ENCODE peak calls at places on chromosomes 3 and 15, in four cellular contexts. O is cardiac muscle cell, L is tibial nerve, S is heart left ventricle. F is an unnamed sample.

GRCh38 chr3:149018247-149018646 is 26.9 kb downstream of the GYG1 start:
- DNase-seq in O (no peak), L (no peak), S (no peak), F (no peak)

GRCh38 chr3:120147072-120147871 is 53.0 kb upstream of the GSK3B start:
- DNase-seq in O (no peak), L (no peak), S (no peak), F (no peak)

GRCh38 chr3:157981819-157982218 is 124.4 kb downstream of the SHOX2 start:
- DNase-seq in O (no peak), L (no peak), S (no peak), F (no peak)

GRCh38 chr3:112656045-112656444 is 15.1 kb upstream of the CCDC80 start:
- DNase-seq in O (no peak), L (no peak), S (no peak), F (no peak)

GRCh38 chr3:149494022-149494758 is 19.7 kb downstream of the TM4SF4 start:
- DNase-seq in O (peak; percentile 85), L (peak; percentile 47), S (peak; percentile 55), F (no peak)

GRCh38 chr15:88646951-88647350 is 8.1 kb downstream of the ISG20 start:
- DNase-seq in O (no peak), L (no peak), S (no peak), F (no peak)

GRCh38 chr3:134644731-134645514 is 5.9 kb downstream of the KY start:
- DNase-seq in O (peak; percentile 68), L (no peak), S (peak; percentile 84), F (peak; percentile 40)

GRCh38 chr15:63107895-63108546 is 13.6 kb upstream of the LACTB start:
- DNase-seq in O (no peak), L (peak; percentile 27), S (no peak), F (no peak)

GRCh38 chr15:63322541-63322940 is 45.1 kb downstream of the APH1B start:
- DNase-seq in O (peak; percentile 33), L (no peak), S (peak; percentile 48), F (peak; percentile 45)

GRCh38 chr3:102682761-102683160 is 247.9 kb downstream of the ZPLD1 start:
- DNase-seq in O (no peak), L (no peak), S (no peak), F (no peak)

GRCh38 chr3:21694506-21694905 is 56.5 kb downstream of the ZNF385D start:
- DNase-seq in O (no peak), L (no peak), S (no peak), F (no peak)

GRCh38 chr3:100386437-100387064 is 14.3 kb downstream of the TOMM70 start:
- DNase-seq in O (no peak), L (no peak), S (no peak), F (no peak)

GRCh38 chr3:45010718-45011355 is 15.3 kb upstream of the CLEC3B start:
- DNase-seq in O (no peak), L (no peak), S (no peak), F (no peak)

GRCh38 chr3:87793322-87793877 is 265.4 kb downstream of the CGGBP1 start:
- DNase-seq in O (no peak), L (no peak), S (no peak), F (no peak)
- H3K4me3 ChIP-seq in O (peak overlapping the region; percentile 39), L (peak overlapping the region; percentile 38), S (peak overlapping the region; percentile 50), F (peak overlapping the region; percentile 64)

GRCh38 chr3:29693863-29694262 is 413.0 kb downstream of the RBMS3 start:
- DNase-seq in O (peak; percentile 38), L (no peak), S (no peak), F (no peak)
- TF ChIP-seq CTCF in O (no peak), L (no peak), S (no peak), F (no peak)

DNA sequence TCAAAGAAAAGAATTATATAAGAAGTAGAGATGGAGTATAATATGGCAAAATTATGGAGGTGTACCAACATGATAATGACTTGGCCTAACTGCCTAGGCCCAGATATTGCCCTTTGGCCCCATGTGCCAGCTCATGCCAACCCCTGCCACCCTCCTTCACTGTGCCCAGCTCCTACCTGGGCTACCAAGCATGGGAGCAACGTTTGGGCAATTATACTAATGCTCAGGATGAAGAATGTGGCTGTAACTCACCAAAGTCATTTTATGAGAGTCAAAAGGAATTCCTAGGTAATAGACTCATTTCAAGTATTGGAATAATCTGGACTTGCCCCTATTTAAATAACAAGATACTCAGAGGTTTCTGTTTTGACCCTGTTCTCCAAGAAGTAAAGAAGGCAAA is 240.2 kb upstream of the IL12A start:
- DNase-seq in O (no peak), L (no peak), S (no peak), F (no peak)
- H3K4me3 ChIP-seq in O (no peak overlapping the region), L (no peak overlapping the region), S (no peak overlapping the region), F (no peak overlapping the region)

DNA sequence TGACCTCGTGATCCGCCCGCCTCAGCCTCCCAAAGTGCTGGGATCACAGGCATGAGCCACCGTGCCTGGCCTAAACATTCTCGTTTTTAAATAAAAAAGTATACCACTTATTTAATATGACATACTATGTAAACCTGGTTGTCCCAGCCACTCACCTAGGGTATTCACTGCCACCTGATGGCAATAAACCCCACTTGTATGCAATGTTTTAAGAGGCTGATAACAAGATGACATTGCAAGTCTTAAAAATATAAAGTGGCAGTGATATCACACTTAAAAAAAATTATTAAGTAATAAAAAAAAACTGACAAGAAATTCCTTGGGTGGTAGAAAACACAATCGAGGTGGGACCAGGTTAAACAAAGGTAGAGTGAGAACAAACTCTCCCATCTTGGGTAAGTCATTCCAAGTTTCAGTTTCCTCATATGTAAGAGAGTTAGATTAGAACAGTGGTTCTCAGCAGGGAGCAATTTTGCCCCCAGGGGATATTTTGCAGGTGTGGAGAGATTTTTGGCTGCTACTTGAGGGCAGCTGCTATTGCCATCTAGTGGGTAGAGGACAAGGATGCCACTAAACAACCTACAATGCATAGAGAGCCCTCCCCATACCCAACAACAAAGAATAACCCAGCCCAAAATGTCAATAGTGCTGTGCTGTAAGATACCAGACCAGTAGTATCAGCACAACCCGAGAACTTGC is 14.5 kb downstream of the ARF4 start:
- DNase-seq in O (no peak), L (no peak), S (no peak), F (no peak)
- TF ChIP-seq CTCF in O (peak; percentile 18), L (no peak), S (no peak), F (peak; percentile 25)

GRCh38 chr3:117400303-117400702 is 690.7 kb downstream of the TUSC7 start:
- DNase-seq in O (no peak), L (no peak), S (no peak), F (no peak)
- H3K4me3 ChIP-seq in O (no peak overlapping the region), L (no peak overlapping the region), S (no peak overlapping the region), F (no peak overlapping the region)

DNA sequence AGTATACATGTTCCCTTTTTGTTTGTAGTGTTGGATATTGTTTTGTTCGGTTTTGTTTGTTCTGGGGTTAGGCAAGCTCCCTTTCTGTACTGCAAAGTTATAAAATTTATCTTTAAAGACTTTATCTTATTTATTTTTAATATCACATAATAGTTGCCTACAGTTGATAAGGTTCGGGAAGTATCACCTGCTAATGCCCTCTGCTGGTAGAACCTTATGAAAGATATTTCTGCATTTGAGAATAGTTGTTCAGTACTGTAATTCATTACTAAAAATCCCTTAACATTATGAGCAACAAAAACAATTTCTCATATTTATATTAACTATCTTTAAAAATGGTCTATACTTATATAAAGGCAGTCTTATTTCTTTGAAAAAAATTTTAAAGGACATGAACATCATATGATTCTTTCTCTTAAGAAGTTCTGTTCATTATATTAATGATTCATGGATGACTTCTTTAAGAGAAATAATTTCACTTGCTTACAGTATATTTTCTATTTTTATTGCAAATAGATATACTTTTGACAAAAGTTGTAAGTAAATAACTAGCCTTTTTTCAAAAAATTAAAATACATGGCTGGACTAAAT is 1126.8 kb downstream of the SI start:
- DNase-seq in O (peak; percentile 15), L (no peak), S (no peak), F (no peak)
- TF ChIP-seq CTCF in O (no peak), L (no peak), S (no peak), F (peak; percentile 34)

GRCh38 chr3:177137774-177138705 is 59.2 kb downstream of the TBL1XR1 start:
- DNase-seq in O (no peak), L (no peak), S (no peak), F (no peak)
- H3K4me3 ChIP-seq in O (no peak overlapping the region), L (no peak overlapping the region), S (no peak overlapping the region), F (no peak overlapping the region)

GRCh38 chr15:69502470-69503045 is 49.9 kb downstream of the RPLP1 start:
- DNase-seq in O (no peak), L (no peak), S (no peak), F (no peak)
- TF ChIP-seq CTCF in O (peak; percentile 41), L (no peak), S (no peak), F (peak; percentile 38)

DNA sequence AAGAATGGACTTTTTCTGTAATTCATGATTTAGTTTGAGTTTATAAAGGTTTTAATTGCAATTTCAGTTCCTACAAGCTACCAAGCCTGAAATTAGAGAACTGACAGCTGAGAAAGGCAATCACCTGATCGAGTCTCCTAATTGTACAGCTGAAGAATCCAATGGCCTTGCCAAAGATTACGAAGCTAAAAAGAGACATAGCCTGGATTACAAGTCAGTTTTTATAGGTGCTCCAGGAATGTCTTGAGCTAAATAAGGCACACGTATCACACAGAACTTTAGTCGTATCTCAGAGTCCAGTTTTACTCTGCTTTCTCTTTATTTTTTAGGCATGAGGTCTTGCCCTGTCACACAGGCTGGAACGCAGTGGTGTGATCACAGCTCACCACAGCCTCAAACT is 6.6 kb downstream of the DPH3 start:
- DNase-seq in O (no peak), L (no peak), S (no peak), F (no peak)
- H3K4me3 ChIP-seq in O (no peak overlapping the region), L (no peak overlapping the region), S (no peak overlapping the region), F (no peak overlapping the region)